ENCODE peak calls at places on chromosomes 4 and X, in five cellular contexts. J is K562, U is H1, B is HepG2, T is GM12878. M is an unnamed sample.

GRCh38 chr4:93317571-93317970 is 511.0 kb upstream of the ATOH1 start:
- DNase-seq in J (no peak), U (no peak), B (no peak), T (no peak), M (no peak)

GRCh38 chr4:65383589-65384305 is 286.5 kb downstream of the EPHA5 start:
- DNase-seq in J (no peak), U (no peak), B (no peak), T (no peak), M (no peak)

GRCh38 chr4:53963786-53964185 is 100.6 kb downstream of the CHIC2 start:
- DNase-seq in J (no peak), U (no peak), B (no peak), T (no peak), M (no peak)

GRCh38 chr4:8846046-8846720 is 25.5 kb downstream of the HMX1 start:
- DNase-seq in J (no peak), U (peak), B (no peak), T (no peak), M (peak)

GRCh38 chr4:145828802-145829485 is 109.7 kb downstream of the ZNF827 start:
- DNase-seq in J (no peak), U (no peak), B (no peak), T (no peak), M (no peak)

GRCh38 chr4:124936427-124936826 is 223.9 kb upstream of the ANKRD50 start:
- DNase-seq in J (no peak), U (no peak), B (no peak), T (no peak), M (peak)

GRCh38 chrX:18887177-18887820 is 96.6 kb downstream of the PHKA2 start:
- DNase-seq in J (no peak), U (peak), B (no peak), T (no peak), M (no peak)

GRCh38 chr4:152729466-152729865 is 49.7 kb upstream of the TMEM154 start:
- DNase-seq in J (no peak), U (no peak), B (no peak), T (no peak), M (no peak)

GRCh38 chrX:20067709-20068315 is 48.9 kb downstream of the MAP7D2 start:
- DNase-seq in J (no peak), U (no peak), B (no peak), T (no peak), M (peak)

GRCh38 chrX:95071621-95072020 is 1397.6 kb downstream of the FAM133A start:
- DNase-seq in J (no peak), U (no peak), B (no peak), T (no peak), M (no peak)

GRCh38 chrX:114532093-114532805 is 51.6 kb upstream of the HTR2C start:
- DNase-seq in J (no peak), U (no peak), B (no peak), T (no peak), M (no peak)

GRCh38 chrX:115560978-115561604 is at the start of gene PLS3:
- DNase-seq in J (no peak), U (peak), B (peak), T (no peak), M (peak)

GRCh38 chrX:110394653-110395052 is 36.0 kb downstream of the RTL9 start:
- DNase-seq in J (peak), U (no peak), B (no peak), T (no peak), M (no peak)

GRCh38 chr4:32697281-32697814 is 1977.2 kb downstream of the PCDH7 start:
- DNase-seq in J (no peak), U (no peak), B (no peak), T (no peak), M (no peak)

GRCh38 chrX:154018518-154019060 is 1.1 kb downstream of the IRAK1 start:
- DNase-seq in J (peak), U (no peak), B (no peak), T (no peak), M (peak)

GRCh38 chrX:63506320-63506719 is 155.2 kb upstream of the SPIN4 start:
- DNase-seq in J (no peak), U (no peak), B (peak), T (no peak), M (peak)

GRCh38 chrX:37060999-37061398 is 52.8 kb downstream of the FAM47C start:
- DNase-seq in J (peak), U (no peak), B (peak), T (no peak), M (peak)

GRCh38 chrX:153871946-153872878 is 13.8 kb downstream of the L1CAM start:
- DNase-seq in J (no peak), U (no peak), B (no peak), T (no peak), M (peak)

GRCh38 chr4:119207051-119207450 is 5.5 kb upstream of the USP53 start:
- DNase-seq in J (no peak), U (no peak), B (no peak), T (no peak), M (no peak)

GRCh38 chr4:184384056-184384809 is 90.1 kb downstream of the IRF2 start:
- DNase-seq in J (no peak), U (no peak), B (peak), T (peak), M (no peak)

GRCh38 chr4:71026086-71026485 is 32.6 kb downstream of the DCK start:
- DNase-seq in J (peak), U (no peak), B (peak), T (no peak), M (peak)

GRCh38 chr4:5037553-5038551 is 13.4 kb upstream of the STK32B start:
- DNase-seq in J (peak), U (no peak), B (peak), T (no peak), M (no peak)

GRCh38 chrX:123450217-123450616 is 266.1 kb downstream of the GRIA3 start:
- DNase-seq in J (no peak), U (no peak), B (peak), T (no peak), M (no peak)

GRCh38 chr4:112279025-112279881 is 6.5 kb downstream of the TIFA start:
- DNase-seq in J (no peak), U (no peak), B (peak), T (no peak), M (no peak)

GRCh38 chrX:83535417-83536244 is 27.5 kb downstream of the POU3F4 start:
- DNase-seq in J (no peak), U (no peak), B (no peak), T (peak), M (no peak)

GRCh38 chrX:152949114-152949513 is 44.8 kb downstream of the PNMA5 start:
- DNase-seq in J (no peak), U (no peak), B (no peak), T (no peak), M (no peak)

GRCh38 chrX:138886769-138887168 is 175.3 kb upstream of the FGF13 start:
- DNase-seq in J (no peak), U (no peak), B (peak), T (no peak), M (no peak)

GRCh38 chr4:59380841-59381366 is 1819.2 kb upstream of the ADGRL3 start:
- DNase-seq in J (no peak), U (no peak), B (no peak), T (no peak), M (no peak)

GRCh38 chr4:789571-790465 is 36.1 kb downstream of the CPLX1 start:
- DNase-seq in J (no peak), U (no peak), B (no peak), T (no peak), M (peak)

DNA sequence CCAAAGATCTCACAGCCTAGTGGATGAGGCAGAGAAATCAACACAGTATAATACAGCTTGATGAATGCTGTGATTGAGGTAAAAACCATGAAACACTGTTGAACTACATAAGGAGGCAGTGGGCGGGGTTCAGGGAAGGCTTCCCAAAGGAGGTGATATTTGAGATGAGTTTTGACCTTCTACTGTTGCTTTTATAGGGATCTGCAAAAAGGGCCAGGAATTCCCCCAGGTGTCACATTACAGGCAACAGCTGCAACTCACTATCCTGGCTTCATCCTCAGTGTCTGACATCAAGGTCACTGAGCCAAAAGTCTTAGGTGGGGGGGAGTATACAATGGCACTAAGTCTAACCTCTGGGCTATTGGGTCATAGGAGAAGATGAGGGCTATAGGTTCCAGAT is 185.7 kb upstream of the NRK start:
- DNase-seq in J (no peak), U (no peak), B (no peak), T (no peak), M (no peak)
- H3K4me2 ChIP-seq in J (no peak), U (peak), B (no peak), T (no peak), M (no peak)

GRCh38 chrX:85084770-85085393 is 81.2 kb downstream of the APOOL start:
- DNase-seq in J (peak), U (no peak), B (peak), T (peak), M (peak)
- TF ChIP-seq TAF1 in J (no peak), U (no peak), B (no peak), T (no peak), M (no peak)

GRCh38 chr4:83216856-83217683 is 67.5 kb downstream of the COQ2 start:
- DNase-seq in J (no peak), U (no peak), B (no peak), T (no peak), M (no peak)
- H3K4me2 ChIP-seq in J (no peak), U (no peak), B (no peak), T (peak), M (no peak)

GRCh38 chrX:4670606-4671005 is 957.2 kb upstream of the PRKX start:
- DNase-seq in J (no peak), U (no peak), B (no peak), T (no peak), M (no peak)

GRCh38 chrX:4674028-4674782 is 960.8 kb upstream of the PRKX start:
- DNase-seq in J (no peak), U (no peak), B (no peak), T (no peak), M (no peak)

GRCh38 chrX:4671344-4671743 is 957.9 kb upstream of the PRKX start:
- DNase-seq in J (no peak), U (no peak), B (no peak), T (no peak), M (no peak)

GRCh38 chrX:4668802-4669536 is 955.5 kb upstream of the PRKX start:
- DNase-seq in J (no peak), U (no peak), B (no peak), T (no peak), M (no peak)
- TF ChIP-seq TAF1 in J (no peak), U (no peak), B (no peak), T (no peak), M (no peak)

GRCh38 chr4:1907848-1908525 is 36.8 kb downstream of the NSD2 start:
- DNase-seq in J (no peak), U (no peak), B (no peak), T (no peak), M (no peak)
- H3K4me2 ChIP-seq in J (no peak), U (no peak), B (no peak), T (no peak), M (no peak)

GRCh38 chr4:78557841-78558240 is 6.3 kb downstream of the ANXA3 start:
- DNase-seq in J (no peak), U (no peak), B (no peak), T (no peak), M (no peak)

GRCh38 chr4:78560296-78560963 is 8.9 kb downstream of the ANXA3 start:
- DNase-seq in J (no peak), U (no peak), B (no peak), T (no peak), M (no peak)

GRCh38 chr4:78553526-78554060 is 2.0 kb downstream of the ANXA3 start:
- DNase-seq in J (no peak), U (no peak), B (peak), T (no peak), M (no peak)

GRCh38 chr4:78558421-78558820 is 6.9 kb downstream of the ANXA3 start:
- DNase-seq in J (no peak), U (no peak), B (no peak), T (no peak), M (no peak)

DNA sequence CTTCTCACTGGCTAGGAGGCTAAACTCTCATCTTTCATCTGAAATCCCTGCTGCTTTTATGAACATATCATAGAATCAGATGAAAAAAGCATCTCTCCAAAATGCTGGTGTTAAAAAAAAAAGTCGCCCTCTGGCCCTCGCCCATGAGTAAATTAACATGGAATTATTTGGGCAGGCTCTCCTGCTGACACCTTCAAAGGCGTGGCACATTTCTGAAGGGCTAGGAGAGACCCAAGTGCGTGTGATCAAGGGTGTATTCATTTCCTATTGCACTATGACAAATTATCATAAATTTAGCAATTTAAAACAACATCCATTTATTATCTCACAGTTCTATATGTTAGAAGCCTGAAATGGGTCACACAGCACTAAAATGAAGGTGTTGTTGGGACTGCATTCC is 5.1 kb downstream of the ANXA3 start:
- DNase-seq in J (no peak), U (no peak), B (no peak), T (no peak), M (no peak)
- TF ChIP-seq TAF1 in J (no peak), U (no peak), B (no peak), T (no peak), M (no peak)

DNA sequence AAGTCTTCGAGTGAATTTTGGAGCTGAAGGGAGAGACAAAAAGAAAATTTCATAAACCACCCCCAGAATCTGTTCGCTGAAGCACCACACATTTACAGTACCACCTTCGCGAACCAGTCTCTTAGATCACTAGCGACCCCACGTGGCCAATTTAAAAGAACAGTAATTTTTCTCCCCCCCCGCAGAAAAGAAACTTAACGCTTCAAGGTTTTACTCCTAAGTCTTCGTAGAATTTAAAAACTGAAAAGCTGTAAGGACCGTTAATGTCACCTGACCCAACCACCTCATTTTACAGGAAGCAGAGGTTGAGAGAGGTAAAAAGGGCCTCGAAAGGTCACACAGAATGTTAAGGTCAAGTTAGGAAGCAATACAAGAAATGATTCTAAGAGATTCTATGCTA is 187.5 kb downstream of the QDPR start:
- DNase-seq in J (peak), U (peak), B (peak), T (no peak), M (peak)
- H3K4me2 ChIP-seq in J (no peak), U (no peak), B (no peak), T (no peak), M (peak)

M was measured in SK-N-SH.